ENCODE peak calls at places on chromosomes 11 and 22, in four cellular contexts. G is aorta, R is adipocyte, I is A549. Z is an unnamed sample.

GRCh38 chr22:24402460-24403192 is 24.8 kb upstream of the ADORA2A start:
- DNase-seq in G (peak), R (peak), I (peak), Z (peak)

GRCh38 chr22:39496131-39496838 is 5.8 kb upstream of the MIEF1 start:
- DNase-seq in G (peak), R (peak), I (peak), Z (peak)

GRCh38 chr11:121904148-121904547 is 211.9 kb downstream of the BLID start:
- DNase-seq in G (peak), R (no peak), I (no peak), Z (no peak)

GRCh38 chr11:9001736-9002135 is 2.1 kb downstream of the NRIP3 start:
- DNase-seq in G (no peak), R (peak), I (no peak), Z (no peak)

GRCh38 chr11:22922672-22923071 is 62.4 kb upstream of the CCDC179 start:
- DNase-seq in G (no peak), R (no peak), I (no peak), Z (no peak)

GRCh38 chr11:14537134-14537599 is 17.0 kb upstream of the PSMA1 start:
- DNase-seq in G (peak), R (peak), I (peak), Z (no peak)

GRCh38 chr22:38309614-38310517 is 7.4 kb downstream of the CSNK1E start:
- DNase-seq in G (no peak), R (no peak), I (no peak), Z (no peak)

GRCh38 chr11:44725016-44725651 is 1.6 kb upstream of the TSPAN18 start:
- DNase-seq in G (no peak), R (no peak), I (no peak), Z (no peak)

GRCh38 chr22:41021655-41022454 is 70.5 kb upstream of the EP300 start:
- DNase-seq in G (peak), R (peak), I (peak), Z (peak)

GRCh38 chr22:48683640-48684039 is 1144.0 kb downstream of the BRD1 start:
- DNase-seq in G (no peak), R (no peak), I (no peak), Z (no peak)

GRCh38 chr11:68977781-68978625 is 2.8 kb downstream of the MRGPRD start:
- DNase-seq in G (no peak), R (no peak), I (no peak), Z (no peak)

GRCh38 chr22:37210041-37210803 is 2.1 kb downstream of the SSTR3 start:
- DNase-seq in G (no peak), R (no peak), I (no peak), Z (no peak)

GRCh38 chr11:117094776-117095175 is 3.5 kb downstream of the SIK3 start:
- DNase-seq in G (no peak), R (peak), I (no peak), Z (no peak)

GRCh38 chr11:22193348-22194051 is 615 bp downstream of the ANO5 start:
- DNase-seq in G (peak), R (peak), I (peak), Z (no peak)

GRCh38 chr11:89347071-89347470 is 144.1 kb downstream of the NOX4 start:
- DNase-seq in G (no peak), R (no peak), I (no peak), Z (no peak)

GRCh38 chr22:32020117-32020516 is 22.9 kb upstream of the SLC5A1 start:
- DNase-seq in G (no peak), R (peak), I (no peak), Z (no peak)

GRCh38 chr22:37103151-37103550 is 6.4 kb downstream of the TMPRSS6 start:
- DNase-seq in G (no peak), R (no peak), I (no peak), Z (no peak)

GRCh38 chr11:36164522-36165250 is 124.5 kb downstream of the COMMD9 start:
- DNase-seq in G (no peak), R (no peak), I (no peak), Z (no peak)

GRCh38 chr11:116194156-116194904 is 578.5 kb downstream of the BUD13 start:
- DNase-seq in G (no peak), R (no peak), I (no peak), Z (no peak)

GRCh38 chr11:19275496-19275895 is 34.8 kb upstream of the E2F8 start:
- DNase-seq in G (no peak), R (no peak), I (peak), Z (peak)

GRCh38 chr11:65551572-65552398 is 6.4 kb downstream of the LTBP3 start:
- DNase-seq in G (no peak), R (peak), I (peak), Z (peak)

GRCh38 chr11:130449996-130450419 is 1.6 kb downstream of the ADAMTS15 start:
- DNase-seq in G (peak), R (peak), I (no peak), Z (no peak)

GRCh38 chr11:61764606-61765260 is 12.3 kb downstream of the MYRF start:
- DNase-seq in G (no peak), R (no peak), I (no peak), Z (no peak)

GRCh38 chr11:1749787-1750351 is 526 bp downstream of the IFITM10 start:
- DNase-seq in G (peak), R (peak), I (peak), Z (no peak)

GRCh38 chr11:96014234-96014633 is 90.3 kb upstream of the MTMR2 start:
- DNase-seq in G (no peak), R (peak), I (peak), Z (peak)

GRCh38 chr11:693887-694562 is 997 bp downstream of the DEAF1 start:
- DNase-seq in G (no peak), R (no peak), I (no peak), Z (no peak)